ENCODE peak calls at places on chromosomes 12 and 14, in eight cellular contexts. One of them, this sample, is unnamed.

GRCh38 chr12:129681830-129682229 is 222.0 kb downstream of the TMEM132D start:
- DNase-seq in stimulated activated CD4-positive, alpha-beta T cell treated with anti-CD3 and anti-CD28 coated beads, Interleukin-15, amount 100 ng/mL, for 1 hour: no peak
- DNase-seq in GM19239: no peak
- DNase-seq in NAMALWA: no peak
- DNase-seq in NCI-H2171 treated with DMSO at 0.1 percent for 48 hours: no peak
- DNase-seq in HEK293T: no peak
- DNase-seq in body of pancreas: no peak
- DNase-seq in choroid plexus epithelial cell: no peak
- DNase-seq in this sample: no peak

GRCh38 chr12:95215925-95216324 is 1.3 kb downstream of the FGD6 start:
- DNase-seq in stimulated activated CD4-positive, alpha-beta T cell treated with anti-CD3 and anti-CD28 coated beads, Interleukin-15, amount 100 ng/mL, for 1 hour: no peak
- DNase-seq in GM19239: no peak
- DNase-seq in NAMALWA: peak
- DNase-seq in NCI-H2171 treated with DMSO at 0.1 percent for 48 hours: peak
- DNase-seq in HEK293T: no peak
- DNase-seq in body of pancreas: no peak
- DNase-seq in choroid plexus epithelial cell: peak
- DNase-seq in this sample: no peak

GRCh38 chr14:100370003-100370402 is 46.9 kb downstream of the SLC25A47 start:
- DNase-seq in stimulated activated CD4-positive, alpha-beta T cell treated with anti-CD3 and anti-CD28 coated beads, Interleukin-15, amount 100 ng/mL, for 1 hour: no peak
- DNase-seq in GM19239: no peak
- DNase-seq in NAMALWA: no peak
- DNase-seq in NCI-H2171 treated with DMSO at 0.1 percent for 48 hours: no peak
- DNase-seq in HEK293T: no peak
- DNase-seq in body of pancreas: no peak
- DNase-seq in choroid plexus epithelial cell: no peak
- DNase-seq in this sample: no peak

GRCh38 chr12:52566847-52567291 is 6.8 kb downstream of the KRT74 start:
- DNase-seq in stimulated activated CD4-positive, alpha-beta T cell treated with anti-CD3 and anti-CD28 coated beads, Interleukin-15, amount 100 ng/mL, for 1 hour: no peak
- DNase-seq in GM19239: no peak
- DNase-seq in NAMALWA: no peak
- DNase-seq in NCI-H2171 treated with DMSO at 0.1 percent for 48 hours: peak
- DNase-seq in HEK293T: no peak
- DNase-seq in body of pancreas: no peak
- DNase-seq in choroid plexus epithelial cell: no peak
- DNase-seq in this sample: no peak

GRCh38 chr14:77140937-77141591 is 527 bp downstream of the ZDHHC22 start:
- DNase-seq in stimulated activated CD4-positive, alpha-beta T cell treated with anti-CD3 and anti-CD28 coated beads, Interleukin-15, amount 100 ng/mL, for 1 hour: no peak
- DNase-seq in GM19239: no peak
- DNase-seq in NAMALWA: no peak
- DNase-seq in NCI-H2171 treated with DMSO at 0.1 percent for 48 hours: peak
- DNase-seq in HEK293T: peak
- DNase-seq in body of pancreas: no peak
- DNase-seq in choroid plexus epithelial cell: peak
- DNase-seq in this sample: no peak

GRCh38 chr12:113203852-113204760 is 17.2 kb upstream of the TPCN1 start:
- DNase-seq in stimulated activated CD4-positive, alpha-beta T cell treated with anti-CD3 and anti-CD28 coated beads, Interleukin-15, amount 100 ng/mL, for 1 hour: no peak
- DNase-seq in GM19239: no peak
- DNase-seq in NAMALWA: peak
- DNase-seq in NCI-H2171 treated with DMSO at 0.1 percent for 48 hours: peak
- DNase-seq in HEK293T: no peak
- DNase-seq in body of pancreas: no peak
- DNase-seq in choroid plexus epithelial cell: peak
- DNase-seq in this sample: no peak

GRCh38 chr12:54352891-54353874 is 11.1 kb downstream of the GPR84 start:
- DNase-seq in stimulated activated CD4-positive, alpha-beta T cell treated with anti-CD3 and anti-CD28 coated beads, Interleukin-15, amount 100 ng/mL, for 1 hour: no peak
- DNase-seq in GM19239: no peak
- DNase-seq in NAMALWA: no peak
- DNase-seq in NCI-H2171 treated with DMSO at 0.1 percent for 48 hours: peak
- DNase-seq in HEK293T: no peak
- DNase-seq in body of pancreas: peak
- DNase-seq in choroid plexus epithelial cell: peak
- DNase-seq in this sample: no peak

GRCh38 chr12:6605425-6606330 is 1.5 kb downstream of the CHD4 start:
- DNase-seq in stimulated activated CD4-positive, alpha-beta T cell treated with anti-CD3 and anti-CD28 coated beads, Interleukin-15, amount 100 ng/mL, for 1 hour: no peak
- DNase-seq in GM19239: no peak
- DNase-seq in NAMALWA: peak
- DNase-seq in NCI-H2171 treated with DMSO at 0.1 percent for 48 hours: peak
- DNase-seq in HEK293T: peak
- DNase-seq in body of pancreas: peak
- DNase-seq in choroid plexus epithelial cell: peak
- DNase-seq in this sample: no peak

GRCh38 chr12:2017724-2018337 is 13.6 kb upstream of the DCP1B start:
- DNase-seq in stimulated activated CD4-positive, alpha-beta T cell treated with anti-CD3 and anti-CD28 coated beads, Interleukin-15, amount 100 ng/mL, for 1 hour: no peak
- DNase-seq in GM19239: no peak
- DNase-seq in NAMALWA: no peak
- DNase-seq in NCI-H2171 treated with DMSO at 0.1 percent for 48 hours: no peak
- DNase-seq in HEK293T: no peak
- DNase-seq in body of pancreas: no peak
- DNase-seq in choroid plexus epithelial cell: no peak
- DNase-seq in this sample: no peak

GRCh38 chr12:18753481-18754117 is 15.7 kb downstream of the CAPZA3 start:
- DNase-seq in stimulated activated CD4-positive, alpha-beta T cell treated with anti-CD3 and anti-CD28 coated beads, Interleukin-15, amount 100 ng/mL, for 1 hour: no peak
- DNase-seq in GM19239: no peak
- DNase-seq in NAMALWA: no peak
- DNase-seq in NCI-H2171 treated with DMSO at 0.1 percent for 48 hours: no peak
- DNase-seq in HEK293T: no peak
- DNase-seq in body of pancreas: no peak
- DNase-seq in choroid plexus epithelial cell: peak
- DNase-seq in this sample: no peak

GRCh38 chr12:7712841-7713442 is 1.7 kb downstream of the DPPA3 start:
- DNase-seq in stimulated activated CD4-positive, alpha-beta T cell treated with anti-CD3 and anti-CD28 coated beads, Interleukin-15, amount 100 ng/mL, for 1 hour: no peak
- DNase-seq in GM19239: no peak
- DNase-seq in NAMALWA: no peak
- DNase-seq in NCI-H2171 treated with DMSO at 0.1 percent for 48 hours: no peak
- DNase-seq in HEK293T: no peak
- DNase-seq in body of pancreas: no peak
- DNase-seq in choroid plexus epithelial cell: no peak
- DNase-seq in this sample: no peak

GRCh38 chr14:20468773-20469241 is 399 bp upstream of the PNP start:
- DNase-seq in stimulated activated CD4-positive, alpha-beta T cell treated with anti-CD3 and anti-CD28 coated beads, Interleukin-15, amount 100 ng/mL, for 1 hour: no peak
- DNase-seq in GM19239: no peak
- DNase-seq in NAMALWA: no peak
- DNase-seq in NCI-H2171 treated with DMSO at 0.1 percent for 48 hours: no peak
- DNase-seq in HEK293T: no peak
- DNase-seq in body of pancreas: peak
- DNase-seq in choroid plexus epithelial cell: no peak
- DNase-seq in this sample: no peak

GRCh38 chr12:124024263-124024678 is 51.3 kb downstream of the ZNF664 start:
- DNase-seq in stimulated activated CD4-positive, alpha-beta T cell treated with anti-CD3 and anti-CD28 coated beads, Interleukin-15, amount 100 ng/mL, for 1 hour: no peak
- DNase-seq in GM19239: no peak
- DNase-seq in NAMALWA: no peak
- DNase-seq in NCI-H2171 treated with DMSO at 0.1 percent for 48 hours: no peak
- DNase-seq in HEK293T: no peak
- DNase-seq in body of pancreas: no peak
- DNase-seq in choroid plexus epithelial cell: no peak
- DNase-seq in this sample: no peak

GRCh38 chr12:25904442-25904841 is 54.0 kb upstream of the RASSF8 start:
- DNase-seq in stimulated activated CD4-positive, alpha-beta T cell treated with anti-CD3 and anti-CD28 coated beads, Interleukin-15, amount 100 ng/mL, for 1 hour: no peak
- DNase-seq in GM19239: no peak
- DNase-seq in NAMALWA: no peak
- DNase-seq in NCI-H2171 treated with DMSO at 0.1 percent for 48 hours: no peak
- DNase-seq in HEK293T: no peak
- DNase-seq in body of pancreas: no peak
- DNase-seq in choroid plexus epithelial cell: peak
- DNase-seq in this sample: no peak

GRCh38 chr14:65137648-65138317 is 35.5 kb upstream of the MAX start:
- DNase-seq in stimulated activated CD4-positive, alpha-beta T cell treated with anti-CD3 and anti-CD28 coated beads, Interleukin-15, amount 100 ng/mL, for 1 hour: no peak
- DNase-seq in GM19239: no peak
- DNase-seq in NAMALWA: no peak
- DNase-seq in NCI-H2171 treated with DMSO at 0.1 percent for 48 hours: peak
- DNase-seq in HEK293T: no peak
- DNase-seq in body of pancreas: no peak
- DNase-seq in choroid plexus epithelial cell: no peak
- DNase-seq in this sample: no peak

GRCh38 chr12:4164591-4165558 is 108.7 kb upstream of the CCND2 start:
- DNase-seq in stimulated activated CD4-positive, alpha-beta T cell treated with anti-CD3 and anti-CD28 coated beads, Interleukin-15, amount 100 ng/mL, for 1 hour: peak
- DNase-seq in GM19239: peak
- DNase-seq in NAMALWA: no peak
- DNase-seq in NCI-H2171 treated with DMSO at 0.1 percent for 48 hours: no peak
- DNase-seq in HEK293T: no peak
- DNase-seq in body of pancreas: no peak
- DNase-seq in choroid plexus epithelial cell: peak
- DNase-seq in this sample: no peak

GRCh38 chr12:47797432-47797831 is 22.3 kb downstream of the HDAC7 start:
- DNase-seq in stimulated activated CD4-positive, alpha-beta T cell treated with anti-CD3 and anti-CD28 coated beads, Interleukin-15, amount 100 ng/mL, for 1 hour: no peak
- DNase-seq in GM19239: peak
- DNase-seq in NAMALWA: peak
- DNase-seq in NCI-H2171 treated with DMSO at 0.1 percent for 48 hours: no peak
- DNase-seq in HEK293T: peak
- DNase-seq in body of pancreas: no peak
- DNase-seq in choroid plexus epithelial cell: no peak
- DNase-seq in this sample: no peak

GRCh38 chr12:53538209-53538689 is 31.0 kb upstream of the NPFF start:
- DNase-seq in stimulated activated CD4-positive, alpha-beta T cell treated with anti-CD3 and anti-CD28 coated beads, Interleukin-15, amount 100 ng/mL, for 1 hour: no peak
- DNase-seq in GM19239: no peak
- DNase-seq in NAMALWA: no peak
- DNase-seq in NCI-H2171 treated with DMSO at 0.1 percent for 48 hours: no peak
- DNase-seq in HEK293T: no peak
- DNase-seq in body of pancreas: peak
- DNase-seq in choroid plexus epithelial cell: peak
- DNase-seq in this sample: no peak

GRCh38 chr12:71484272-71484905 is 44.8 kb downstream of the LGR5 start:
- DNase-seq in stimulated activated CD4-positive, alpha-beta T cell treated with anti-CD3 and anti-CD28 coated beads, Interleukin-15, amount 100 ng/mL, for 1 hour: no peak
- DNase-seq in GM19239: no peak
- DNase-seq in NAMALWA: no peak
- DNase-seq in NCI-H2171 treated with DMSO at 0.1 percent for 48 hours: no peak
- DNase-seq in HEK293T: no peak
- DNase-seq in body of pancreas: no peak
- DNase-seq in choroid plexus epithelial cell: no peak
- DNase-seq in this sample: no peak

GRCh38 chr12:104448475-104448874 is 8.3 kb upstream of the CHST11 start:
- DNase-seq in stimulated activated CD4-positive, alpha-beta T cell treated with anti-CD3 and anti-CD28 coated beads, Interleukin-15, amount 100 ng/mL, for 1 hour: no peak
- DNase-seq in GM19239: no peak
- DNase-seq in NAMALWA: no peak
- DNase-seq in NCI-H2171 treated with DMSO at 0.1 percent for 48 hours: no peak
- DNase-seq in HEK293T: no peak
- DNase-seq in body of pancreas: no peak
- DNase-seq in choroid plexus epithelial cell: no peak
- DNase-seq in this sample: no peak

GRCh38 chr12:93429448-93429847 is 12.3 kb downstream of the UBE2N start:
- DNase-seq in stimulated activated CD4-positive, alpha-beta T cell treated with anti-CD3 and anti-CD28 coated beads, Interleukin-15, amount 100 ng/mL, for 1 hour: no peak
- DNase-seq in GM19239: no peak
- DNase-seq in NAMALWA: no peak
- DNase-seq in NCI-H2171 treated with DMSO at 0.1 percent for 48 hours: peak
- DNase-seq in HEK293T: no peak
- DNase-seq in body of pancreas: no peak
- DNase-seq in choroid plexus epithelial cell: no peak
- DNase-seq in this sample: no peak

GRCh38 chr12:114166360-114166759 is 200.2 kb upstream of the RBM19 start:
- DNase-seq in stimulated activated CD4-positive, alpha-beta T cell treated with anti-CD3 and anti-CD28 coated beads, Interleukin-15, amount 100 ng/mL, for 1 hour: no peak
- DNase-seq in GM19239: no peak
- DNase-seq in NAMALWA: peak
- DNase-seq in NCI-H2171 treated with DMSO at 0.1 percent for 48 hours: no peak
- DNase-seq in HEK293T: peak
- DNase-seq in body of pancreas: no peak
- DNase-seq in choroid plexus epithelial cell: no peak
- DNase-seq in this sample: no peak

GRCh38 chr12:94458882-94459772 is 540 bp downstream of the CEP83 start:
- DNase-seq in stimulated activated CD4-positive, alpha-beta T cell treated with anti-CD3 and anti-CD28 coated beads, Interleukin-15, amount 100 ng/mL, for 1 hour: no peak
- DNase-seq in GM19239: no peak
- DNase-seq in NAMALWA: peak
- DNase-seq in NCI-H2171 treated with DMSO at 0.1 percent for 48 hours: peak
- DNase-seq in HEK293T: peak
- DNase-seq in body of pancreas: no peak
- DNase-seq in choroid plexus epithelial cell: peak
- DNase-seq in this sample: no peak

GRCh38 chr12:53062977-53063707 is 13.3 kb downstream of the TNS2 start:
- DNase-seq in stimulated activated CD4-positive, alpha-beta T cell treated with anti-CD3 and anti-CD28 coated beads, Interleukin-15, amount 100 ng/mL, for 1 hour: no peak
- DNase-seq in GM19239: no peak
- DNase-seq in NAMALWA: no peak
- DNase-seq in NCI-H2171 treated with DMSO at 0.1 percent for 48 hours: no peak
- DNase-seq in HEK293T: no peak
- DNase-seq in body of pancreas: no peak
- DNase-seq in choroid plexus epithelial cell: no peak
- DNase-seq in this sample: no peak

GRCh38 chr14:103686831-103687485 is 28.3 kb downstream of the XRCC3 start:
- DNase-seq in stimulated activated CD4-positive, alpha-beta T cell treated with anti-CD3 and anti-CD28 coated beads, Interleukin-15, amount 100 ng/mL, for 1 hour: no peak
- DNase-seq in GM19239: no peak
- DNase-seq in NAMALWA: no peak
- DNase-seq in NCI-H2171 treated with DMSO at 0.1 percent for 48 hours: no peak
- DNase-seq in HEK293T: no peak
- DNase-seq in body of pancreas: no peak
- DNase-seq in choroid plexus epithelial cell: peak
- DNase-seq in this sample: no peak

GRCh38 chr12:49230176-49230575 is 34.7 kb upstream of the TUBA1C start:
- DNase-seq in stimulated activated CD4-positive, alpha-beta T cell treated with anti-CD3 and anti-CD28 coated beads, Interleukin-15, amount 100 ng/mL, for 1 hour: no peak
- DNase-seq in GM19239: no peak
- DNase-seq in NAMALWA: no peak
- DNase-seq in NCI-H2171 treated with DMSO at 0.1 percent for 48 hours: peak
- DNase-seq in HEK293T: no peak
- DNase-seq in body of pancreas: no peak
- DNase-seq in choroid plexus epithelial cell: no peak
- DNase-seq in this sample: no peak

GRCh38 chr12:108832730-108833354 is 24.5 kb downstream of the SSH1 start:
- DNase-seq in stimulated activated CD4-positive, alpha-beta T cell treated with anti-CD3 and anti-CD28 coated beads, Interleukin-15, amount 100 ng/mL, for 1 hour: no peak
- DNase-seq in GM19239: no peak
- DNase-seq in NAMALWA: no peak
- DNase-seq in NCI-H2171 treated with DMSO at 0.1 percent for 48 hours: no peak
- DNase-seq in HEK293T: no peak
- DNase-seq in body of pancreas: peak
- DNase-seq in choroid plexus epithelial cell: peak
- DNase-seq in this sample: no peak

GRCh38 chr12:105931104-105931503 is 207.7 kb downstream of the NUAK1 start:
- DNase-seq in stimulated activated CD4-positive, alpha-beta T cell treated with anti-CD3 and anti-CD28 coated beads, Interleukin-15, amount 100 ng/mL, for 1 hour: no peak
- DNase-seq in GM19239: no peak
- DNase-seq in NAMALWA: no peak
- DNase-seq in NCI-H2171 treated with DMSO at 0.1 percent for 48 hours: no peak
- DNase-seq in HEK293T: no peak
- DNase-seq in body of pancreas: no peak
- DNase-seq in choroid plexus epithelial cell: peak
- DNase-seq in this sample: no peak

GRCh38 chr12:27592548-27592947 is 68.5 kb downstream of the PPFIBP1 start:
- DNase-seq in stimulated activated CD4-positive, alpha-beta T cell treated with anti-CD3 and anti-CD28 coated beads, Interleukin-15, amount 100 ng/mL, for 1 hour: no peak
- DNase-seq in GM19239: no peak
- DNase-seq in NAMALWA: no peak
- DNase-seq in NCI-H2171 treated with DMSO at 0.1 percent for 48 hours: no peak
- DNase-seq in HEK293T: no peak
- DNase-seq in body of pancreas: peak
- DNase-seq in choroid plexus epithelial cell: peak
- DNase-seq in this sample: peak

GRCh38 chr14:95261616-95262510 is 57.8 kb downstream of the CLMN start:
- DNase-seq in stimulated activated CD4-positive, alpha-beta T cell treated with anti-CD3 and anti-CD28 coated beads, Interleukin-15, amount 100 ng/mL, for 1 hour: no peak
- DNase-seq in GM19239: no peak
- DNase-seq in NAMALWA: no peak
- DNase-seq in NCI-H2171 treated with DMSO at 0.1 percent for 48 hours: no peak
- DNase-seq in HEK293T: no peak
- DNase-seq in body of pancreas: peak
- DNase-seq in choroid plexus epithelial cell: no peak
- DNase-seq in this sample: no peak

GRCh38 chr14:23379331-23380196 is 2.7 kb downstream of the CMTM5 start:
- DNase-seq in stimulated activated CD4-positive, alpha-beta T cell treated with anti-CD3 and anti-CD28 coated beads, Interleukin-15, amount 100 ng/mL, for 1 hour: peak
- DNase-seq in GM19239: peak
- DNase-seq in NAMALWA: peak
- DNase-seq in NCI-H2171 treated with DMSO at 0.1 percent for 48 hours: peak
- DNase-seq in HEK293T: peak
- DNase-seq in body of pancreas: peak
- DNase-seq in choroid plexus epithelial cell: peak
- DNase-seq in this sample: peak

GRCh38 chr12:53098354-53098981 is 1.0 kb downstream of the IGFBP6 start:
- DNase-seq in stimulated activated CD4-positive, alpha-beta T cell treated with anti-CD3 and anti-CD28 coated beads, Interleukin-15, amount 100 ng/mL, for 1 hour: no peak
- DNase-seq in GM19239: no peak
- DNase-seq in NAMALWA: no peak
- DNase-seq in NCI-H2171 treated with DMSO at 0.1 percent for 48 hours: no peak
- DNase-seq in HEK293T: no peak
- DNase-seq in body of pancreas: no peak
- DNase-seq in choroid plexus epithelial cell: peak
- DNase-seq in this sample: no peak

GRCh38 chr12:53327435-53328042 is 6.1 kb upstream of the AAAS start:
- DNase-seq in stimulated activated CD4-positive, alpha-beta T cell treated with anti-CD3 and anti-CD28 coated beads, Interleukin-15, amount 100 ng/mL, for 1 hour: no peak
- DNase-seq in GM19239: no peak
- DNase-seq in NAMALWA: peak
- DNase-seq in NCI-H2171 treated with DMSO at 0.1 percent for 48 hours: no peak
- DNase-seq in HEK293T: no peak
- DNase-seq in body of pancreas: no peak
- DNase-seq in choroid plexus epithelial cell: peak
- DNase-seq in this sample: no peak

This sample was measured in GM12878.